ENCODE peak calls at places on chromosome 4, in ten cellular contexts. V is progenitor cell of endocrine pancreas; Z is CD4-positive, alpha-beta T cell; M is GM13976; E is GM10248; H is ascending aorta; F is brain microvascular endothelial cell; B is PC-3; N is fibroblast of pulmonary artery; L is fibroblast of mammary gland. Q is an unnamed sample.

GRCh38 chr4:73828945-73829344 is 7.5 kb upstream of the CXCL6 start:
- DNase-seq in H (no peak), E (no peak), V (no peak), B (no peak), Z (no peak), L (peak; percentile 81), N (peak; percentile 83), F (peak; percentile 59), M (no peak), Q (no peak)

GRCh38 chr4:94139931-94140612 is 67.6 kb upstream of the SMARCAD1 start:
- DNase-seq in N (no peak), H (no peak), B (no peak), E (no peak), F (no peak), Z (no peak), M (no peak), V (no peak), L (no peak), Q (no peak)

GRCh38 chr4:105966046-105966445 is 70.8 kb downstream of the NPNT start:
- DNase-seq in H (no peak), B (peak; percentile 74), Z (no peak), M (no peak), F (peak; percentile 41), L (peak; percentile 39), V (no peak), E (no peak), N (peak; percentile 63), Q (no peak)

GRCh38 chr4:6278801-6279197 is 9.1 kb downstream of the WFS1 start:
- DNase-seq in H (no peak), M (peak; percentile 74), E (peak; percentile 74), L (peak; percentile 8), N (peak; percentile 62), B (no peak), F (peak; percentile 56), Z (no peak), V (no peak), Q (peak; percentile 72)

GRCh38 chr4:153757407-153757806 is 2.4 kb downstream of the RNF175 start:
- DNase-seq in L (no peak), B (peak; percentile 30), E (no peak), V (no peak), M (no peak), F (no peak), Z (no peak), N (no peak), H (no peak), Q (no peak)

GRCh38 chr4:125515016-125515415 is 200.3 kb downstream of the FAT4 start:
- DNase-seq in H (no peak), V (no peak), B (no peak), N (no peak), Z (no peak), L (no peak), F (no peak), E (no peak), M (no peak), Q (no peak)

GRCh38 chr4:108120789-108121188 is 47.9 kb downstream of the LEF1 start:
- DNase-seq in H (no peak), V (no peak), L (no peak), Z (no peak), N (no peak), E (no peak), F (no peak), M (no peak), B (no peak), Q (no peak)

GRCh38 chr4:158769175-158769831 is 477 bp downstream of the FNIP2 start:
- DNase-seq in E (peak; percentile 31), M (no peak), L (peak; percentile 27), Z (peak; percentile 7), N (peak; percentile 44), F (no peak), V (peak; percentile 33), B (peak; percentile 33), H (no peak), Q (no peak)

GRCh38 chr4:42397635-42398447 is 553 bp downstream of the SHISA3 start:
- DNase-seq in B (peak; percentile 21), F (no peak), E (peak; percentile 38), H (no peak), N (peak; percentile 49), V (no peak), M (peak; percentile 57), L (no peak), Z (no peak), Q (peak; percentile 46)

GRCh38 chr4:163393471-163393870 is 49.8 kb downstream of the NPY5R start:
- DNase-seq in F (no peak), M (no peak), Z (no peak), N (no peak), H (no peak), L (no peak), B (no peak), E (no peak), V (no peak), Q (no peak)

GRCh38 chr4:128521634-128522253 is 234.1 kb upstream of the PGRMC2 start:
- DNase-seq in B (peak; percentile 46), M (no peak), E (no peak), V (no peak), N (peak; percentile 74), L (peak; percentile 47), H (no peak), Z (no peak), F (peak; percentile 53), Q (no peak)

GRCh38 chr4:128907966-128908365 is 98.5 kb downstream of the JADE1 start:
- DNase-seq in B (no peak), M (no peak), F (no peak), E (no peak), N (no peak), V (no peak), H (no peak), Z (no peak), L (no peak), Q (no peak)

GRCh38 chr4:2395038-2395437 is 23.4 kb downstream of the ZFYVE28 start:
- DNase-seq in M (no peak), E (no peak), N (peak; percentile 54), F (no peak), L (no peak), V (no peak), B (no peak), H (no peak), Z (no peak), Q (no peak)

GRCh38 chr4:144903953-144904711 is 193.9 kb downstream of the ANAPC10 start:
- DNase-seq in B (peak; percentile 17), M (no peak), N (peak; percentile 77), H (no peak), F (peak; percentile 67), V (no peak), Z (no peak), E (no peak), L (no peak), Q (no peak)

GRCh38 chr4:84530449-84530848 is 31.4 kb upstream of the NKX6-1 start:
- DNase-seq in L (peak; percentile 74), H (no peak), F (peak; percentile 61), B (no peak), M (no peak), Z (no peak), V (no peak), N (peak; percentile 13), E (no peak), Q (no peak)

GRCh38 chr4:122500852-122501501 is 44.5 kb upstream of the IL2 start:
- DNase-seq in B (no peak), Z (no peak), N (peak; percentile 83), E (no peak), M (no peak), L (peak; percentile 21), V (no peak), H (no peak), F (peak; percentile 66), Q (no peak)

DNA sequence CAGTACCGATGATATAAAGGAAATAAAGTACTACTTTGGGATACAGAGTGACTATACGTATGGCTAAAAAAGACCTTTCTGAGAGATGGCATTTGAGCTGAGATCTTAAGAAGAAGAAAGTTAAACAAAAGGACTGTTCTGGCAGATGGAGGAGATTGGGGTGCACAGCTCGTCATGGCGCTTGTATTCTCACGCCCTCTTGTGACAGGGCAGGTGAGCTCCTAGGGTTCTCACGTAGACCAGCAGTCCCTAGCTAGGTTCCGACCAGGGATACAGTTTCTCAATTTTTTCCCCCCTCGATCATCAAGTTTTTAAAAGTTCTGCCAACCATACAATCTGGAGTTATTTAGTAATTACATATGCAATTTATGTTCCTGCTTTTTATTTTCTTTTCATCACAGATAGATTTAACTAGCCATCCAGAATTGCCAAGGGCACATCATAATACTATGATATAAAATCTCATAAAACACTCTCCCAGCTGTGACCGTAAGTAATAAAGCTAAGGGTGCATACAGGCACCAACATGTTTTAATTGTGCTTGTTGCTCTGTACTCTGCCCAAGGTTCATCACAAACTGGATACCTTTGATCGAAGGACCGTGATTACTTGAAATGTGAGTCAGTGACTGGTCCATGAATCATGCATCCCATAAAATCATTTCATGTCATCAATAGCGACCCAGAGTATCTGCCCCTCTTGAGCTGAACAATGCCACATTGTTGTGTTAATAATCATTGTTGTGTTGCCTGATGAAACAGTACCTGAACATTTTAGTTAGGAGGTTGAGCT is 69.4 kb upstream of the ZNF518B start:
- DNase-seq in L (no peak), B (peak; percentile 75), F (no peak), E (no peak), M (no peak), H (no peak), V (no peak), N (no peak), Z (no peak), Q (no peak)
- TF ChIP-seq CTCF in L (no peak), B (no peak), F (no peak), E (no peak), M (peak; percentile 1), H (no peak), V (no peak), N (no peak), Z (no peak), Q (no peak)

GRCh38 chr4:152097371-152097770 is 336.6 kb upstream of the GATB start:
- DNase-seq in E (no peak), M (no peak), L (no peak), Z (no peak), F (no peak), N (no peak), B (no peak), V (no peak), H (no peak), Q (no peak)
- TF ChIP-seq CTCF in E (no peak), M (no peak), L (no peak), Z (no peak), F (no peak), N (no peak), B (no peak), V (no peak), H (no peak), Q (no peak)

GRCh38 chr4:52979821-52980590 is 117.9 kb downstream of the RASL11B start:
- DNase-seq in B (peak; percentile 12), Z (no peak), V (no peak), N (no peak), E (no peak), M (no peak), H (no peak), L (no peak), F (no peak), Q (no peak)
- TF ChIP-seq CTCF in B (peak; percentile 24), Z (no peak), V (no peak), N (no peak), E (no peak), M (no peak), H (no peak), L (no peak), F (no peak), Q (no peak)

DNA sequence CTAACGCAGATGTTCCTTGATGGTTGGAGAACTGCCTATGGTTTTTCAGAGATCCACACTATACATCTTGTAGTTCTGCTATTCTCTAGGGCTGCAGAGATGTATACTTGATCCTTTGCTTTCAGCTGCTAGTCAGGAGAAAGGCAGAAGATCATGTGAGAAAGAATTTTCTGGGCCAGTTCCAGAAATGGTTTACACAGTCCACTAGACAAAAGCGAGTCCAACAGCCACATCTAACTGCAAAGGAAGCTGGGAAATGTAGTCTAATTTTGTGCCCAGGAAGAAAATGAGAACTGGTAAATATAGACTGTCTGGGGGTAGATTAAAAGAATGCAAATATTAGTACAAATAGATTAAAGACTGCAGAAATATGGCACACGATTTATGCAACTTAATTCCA is 394.3 kb upstream of the SLIT2 start:
- DNase-seq in B (no peak), Z (no peak), N (peak; percentile 51), M (no peak), V (no peak), H (no peak), L (peak; percentile 18), E (no peak), F (peak; percentile 25), Q (no peak)
- TF ChIP-seq CTCF in B (no peak), Z (no peak), N (no peak), M (no peak), V (no peak), H (no peak), L (no peak), E (no peak), F (no peak), Q (no peak)

Q was measured in GM13977.